ENCODE peak calls at places on chromosome 5, in ten cellular contexts. C is Peyer's patch, A is fibroblast of villous mesenchyme, S is amniotic stem cell, E is A549, N is upper lobe of right lung, T is lower lobe of right lung, U is foreskin fibroblast, Q is NCI-H2107, H is H9. D is an unnamed sample.

GRCh38 chr5:16484081-16484480 is 18.5 kb upstream of the ZNF622 start:
- DNase-seq in E (no peak), N (no peak), H (no peak), T (no peak), Q (no peak), S (no peak), C (no peak), A (no peak), U (no peak), D (no peak)

GRCh38 chr5:132394681-132395259 is 25.3 kb downstream of the SLC22A5 start:
- DNase-seq in A (no peak), N (no peak), U (no peak), S (no peak), T (no peak), E (no peak), Q (no peak), C (peak), H (no peak), D (no peak)

GRCh38 chr5:75243510-75243909 is 6.8 kb upstream of the ANKRD31 start:
- DNase-seq in E (no peak), H (no peak), S (no peak), N (no peak), U (no peak), C (no peak), A (no peak), T (no peak), Q (no peak), D (no peak)

GRCh38 chr5:51486158-51486557 is 102.9 kb downstream of the ISL1 start:
- DNase-seq in Q (no peak), U (no peak), T (no peak), H (no peak), E (no peak), C (no peak), S (no peak), A (no peak), N (no peak), D (no peak)

GRCh38 chr5:78671609-78672008 is 23.0 kb upstream of the LHFPL2 start:
- DNase-seq in U (peak), A (peak), C (no peak), T (no peak), N (no peak), H (no peak), Q (no peak), E (peak), S (no peak), D (no peak)

GRCh38 chr5:166117062-166117743 is 2174.2 kb upstream of the WWC1 start:
- DNase-seq in E (no peak), N (no peak), H (no peak), A (no peak), Q (no peak), T (no peak), U (no peak), S (no peak), C (no peak), D (no peak)

GRCh38 chr5:73902327-73903051 is 276.5 kb downstream of the ARHGEF28 start:
- DNase-seq in C (no peak), T (no peak), H (no peak), A (peak), E (peak), Q (peak), S (peak), N (no peak), U (peak), D (peak)

GRCh38 chr5:8953911-8954310 is 592.0 kb downstream of the SEMA5A start:
- DNase-seq in U (peak), C (no peak), N (no peak), H (no peak), Q (no peak), E (no peak), A (peak), T (no peak), S (no peak), D (peak)

GRCh38 chr5:33494476-33494875 is 53.7 kb downstream of the TARS1 start:
- DNase-seq in A (peak), U (no peak), E (no peak), Q (no peak), H (no peak), N (no peak), C (no peak), T (no peak), S (no peak), D (no peak)

GRCh38 chr5:143796753-143797152 is 15.2 kb upstream of the HMHB1 start:
- DNase-seq in C (no peak), S (no peak), H (no peak), N (no peak), E (no peak), A (no peak), U (no peak), Q (no peak), T (no peak), D (no peak)

GRCh38 chr5:68377733-68378132 is 162.2 kb downstream of the PIK3R1 start:
- DNase-seq in Q (no peak), A (no peak), H (no peak), S (no peak), C (no peak), T (no peak), E (no peak), U (no peak), N (no peak), D (no peak)

GRCh38 chr5:178651046-178651810 is 24.4 kb upstream of the CLK4 start:
- DNase-seq in C (no peak), S (no peak), N (no peak), A (peak), E (no peak), Q (no peak), H (no peak), T (no peak), U (peak), D (no peak)

GRCh38 chr5:117077142-117077541 is 502.5 kb upstream of the SEMA6A start:
- DNase-seq in Q (no peak), H (no peak), T (no peak), E (no peak), N (no peak), C (no peak), U (no peak), A (no peak), S (no peak), D (no peak)

GRCh38 chr5:59133801-59134261 is 551.0 kb downstream of the RAB3C start:
- DNase-seq in H (no peak), N (no peak), A (peak), U (peak), S (no peak), C (no peak), E (peak), T (no peak), Q (no peak), D (peak)

GRCh38 chr5:55096186-55096585 is 6.3 kb upstream of the GZMA start:
- DNase-seq in T (no peak), A (no peak), Q (no peak), H (no peak), S (no peak), C (no peak), U (no peak), E (no peak), N (no peak), D (no peak)

GRCh38 chr5:102863764-102864560 is 108.9 kb downstream of the PAM start:
- DNase-seq in E (no peak), U (peak), Q (no peak), T (no peak), H (no peak), S (no peak), C (no peak), N (no peak), A (peak), D (no peak)

GRCh38 chr5:179668404-179668803 is 12.4 kb downstream of the CBY3 start:
- DNase-seq in S (no peak), E (peak), N (no peak), C (no peak), H (peak), T (no peak), A (peak), Q (no peak), U (peak), D (peak)

GRCh38 chr5:128111818-128112448 is 28.4 kb downstream of the SLC12A2 start:
- DNase-seq in N (no peak), U (peak), C (no peak), E (peak), A (peak), S (no peak), Q (no peak), T (no peak), H (no peak), D (no peak)

GRCh38 chr5:57066921-57067914 is 106.6 kb upstream of the GPBP1 start:
- DNase-seq in C (no peak), S (no peak), U (peak), N (no peak), E (no peak), T (no peak), H (no peak), Q (no peak), A (peak), D (no peak)

GRCh38 chr5:15634771-15635347 is 134.9 kb downstream of the FBXL7 start:
- DNase-seq in S (no peak), A (no peak), H (no peak), T (no peak), N (no peak), U (no peak), E (no peak), C (no peak), Q (no peak), D (no peak)

GRCh38 chr5:128426090-128426534 is 111.9 kb downstream of the FBN2 start:
- DNase-seq in E (no peak), C (no peak), T (no peak), Q (no peak), A (no peak), U (no peak), S (no peak), N (no peak), H (no peak), D (no peak)

GRCh38 chr5:133240425-133241091 is 188.7 kb downstream of the HSPA4 start:
- DNase-seq in A (peak), S (peak), T (no peak), C (no peak), H (no peak), U (peak), N (no peak), Q (no peak), E (peak), D (peak)

GRCh38 chr5:137605377-137605776 is 106.3 kb upstream of the SPOCK1 start:
- DNase-seq in Q (peak), A (peak), S (no peak), E (no peak), H (no peak), N (no peak), U (peak), C (no peak), T (no peak), D (no peak)

GRCh38 chr5:82306151-82306550 is 28.0 kb upstream of the RPS23 start:
- DNase-seq in S (no peak), N (no peak), H (no peak), C (no peak), A (no peak), E (no peak), U (no peak), Q (no peak), T (no peak), D (no peak)

D was measured in AG09319.